ENCODE peak calls at places on chromosomes 12 and 14, in seven cellular contexts. K is AG04450, G is RWPE1, Z is HepG2, H is tibial artery, V is astrocyte, O is DND-41. X is an unnamed sample.

GRCh38 chr12:2284321-2284813 is 231.6 kb downstream of the CACNA1C start:
- DNase-seq in K (no peak), G (no peak), Z (no peak), H (peak; percentile 42), V (peak; percentile 92), O (no peak), X (no peak)

GRCh38 chr14:24089890-24090289 is 4.2 kb upstream of the PCK2 start:
- DNase-seq in K (no peak), G (no peak), Z (no peak), H (no peak), V (no peak), O (no peak), X (no peak)

GRCh38 chr14:104694991-104695659 is 5.7 kb downstream of the INF2 start:
- DNase-seq in K (no peak), G (peak; percentile 46), Z (no peak), H (no peak), V (peak; percentile 41), O (peak; percentile 52), X (peak; percentile 53)

GRCh38 chr14:38404616-38405015 is 148.7 kb upstream of the CLEC14A start:
- DNase-seq in K (no peak), G (no peak), Z (no peak), H (no peak), V (peak; percentile 56), O (no peak), X (no peak)

GRCh38 chr14:73610692-73611091 is 1.6 kb upstream of the ACOT6 start:
- DNase-seq in K (no peak), G (no peak), Z (peak; percentile 90), H (no peak), V (no peak), O (no peak), X (no peak)

GRCh38 chr12:24222968-24223367 is 273.5 kb upstream of the SOX5 start:
- DNase-seq in K (peak; percentile 45), G (no peak), Z (no peak), H (no peak), V (peak; percentile 78), O (no peak), X (no peak)

GRCh38 chr14:23009939-23010718 is at the start of gene C14orf93:
- DNase-seq in K (no peak), G (peak; percentile 78), Z (peak; percentile 69), H (peak; percentile 90), V (peak; percentile 16), O (peak; percentile 87), X (peak; percentile 79)

GRCh38 chr12:124294686-124295315 is at the start of gene RFLNA:
- DNase-seq in K (no peak), G (no peak), Z (no peak), H (no peak), V (no peak), O (no peak), X (no peak)

GRCh38 chr12:24608637-24609285 is 340.1 kb downstream of the BCAT1 start:
- DNase-seq in K (no peak), G (no peak), Z (no peak), H (no peak), V (peak; percentile 59), O (no peak), X (no peak)

GRCh38 chr14:77603031-77603430 is 13.4 kb downstream of the SPTLC2 start:
- DNase-seq in K (no peak), G (no peak), Z (no peak), H (no peak), V (no peak), O (no peak), X (no peak)

GRCh38 chr14:77584809-77585208 is 31.6 kb downstream of the SPTLC2 start:
- DNase-seq in K (no peak), G (no peak), Z (no peak), H (no peak), V (no peak), O (no peak), X (no peak)

GRCh38 chr12:104877107-104877705 is 80.9 kb downstream of the SLC41A2 start:
- DNase-seq in K (no peak), G (peak; percentile 43), Z (no peak), H (no peak), V (peak; percentile 12), O (peak; percentile 60), X (peak; percentile 37)

GRCh38 chr12:92078167-92079053 is 67.2 kb downstream of the BTG1 start:
- DNase-seq in K (peak; percentile 82), G (peak; percentile 60), Z (no peak), H (no peak), V (peak; percentile 91), O (no peak), X (no peak)

GRCh38 chr14:61409782-61410181 is 88.4 kb downstream of the PRKCH start:
- DNase-seq in K (no peak), G (no peak), Z (no peak), H (no peak), V (no peak), O (no peak), X (no peak)

GRCh38 chr12:64104376-64104775 is 117.7 kb downstream of the KICS2 start:
- DNase-seq in K (no peak), G (peak; percentile 81), Z (no peak), H (no peak), V (peak; percentile 61), O (no peak), X (no peak)

GRCh38 chr14:100864960-100865681 is 38.4 kb downstream of the RTL1 start:
- DNase-seq in K (no peak), G (peak; percentile 9), Z (no peak), H (peak; percentile 58), V (peak; percentile 63), O (no peak), X (no peak)

GRCh38 chr14:92568621-92569479 is 55.3 kb downstream of the RIN3 start:
- DNase-seq in K (no peak), G (no peak), Z (no peak), H (no peak), V (no peak), O (no peak), X (no peak)

GRCh38 chr12:835754-836493 is 83.5 kb downstream of the WNK1 start:
- DNase-seq in K (no peak), G (no peak), Z (no peak), H (no peak), V (no peak), O (no peak), X (no peak)

GRCh38 chr12:68978678-68979077 is 45.7 kb upstream of the CPM start:
- DNase-seq in K (no peak), G (no peak), Z (no peak), H (no peak), V (no peak), O (no peak), X (no peak)
- H3K27ac ChIP-seq in K (no peak overlapping the region), G (no peak overlapping the region), Z (no peak overlapping the region), H (no peak overlapping the region), V (no peak overlapping the region), O (no peak overlapping the region), X (no peak overlapping the region)

GRCh38 chr14:84181072-84181471 is 1348.9 kb upstream of the FLRT2 start:
- DNase-seq in K (no peak), G (no peak), Z (no peak), H (no peak), V (no peak), O (no peak), X (no peak)
- TF ChIP-seq CTCF in K (no peak), G (no peak), Z (no peak), H (no peak), V (no peak), O (no peak), X (no peak)

GRCh38 chr12:10636611-10637010 is 23.2 kb upstream of the MAGOHB start:
- DNase-seq in K (no peak), G (no peak), Z (no peak), H (no peak), V (no peak), O (no peak), X (no peak)
- H3K27ac ChIP-seq in K (no peak overlapping the region), G (no peak overlapping the region), Z (no peak overlapping the region), H (no peak overlapping the region), V (no peak overlapping the region), O (no peak overlapping the region), X (no peak overlapping the region)

DNA sequence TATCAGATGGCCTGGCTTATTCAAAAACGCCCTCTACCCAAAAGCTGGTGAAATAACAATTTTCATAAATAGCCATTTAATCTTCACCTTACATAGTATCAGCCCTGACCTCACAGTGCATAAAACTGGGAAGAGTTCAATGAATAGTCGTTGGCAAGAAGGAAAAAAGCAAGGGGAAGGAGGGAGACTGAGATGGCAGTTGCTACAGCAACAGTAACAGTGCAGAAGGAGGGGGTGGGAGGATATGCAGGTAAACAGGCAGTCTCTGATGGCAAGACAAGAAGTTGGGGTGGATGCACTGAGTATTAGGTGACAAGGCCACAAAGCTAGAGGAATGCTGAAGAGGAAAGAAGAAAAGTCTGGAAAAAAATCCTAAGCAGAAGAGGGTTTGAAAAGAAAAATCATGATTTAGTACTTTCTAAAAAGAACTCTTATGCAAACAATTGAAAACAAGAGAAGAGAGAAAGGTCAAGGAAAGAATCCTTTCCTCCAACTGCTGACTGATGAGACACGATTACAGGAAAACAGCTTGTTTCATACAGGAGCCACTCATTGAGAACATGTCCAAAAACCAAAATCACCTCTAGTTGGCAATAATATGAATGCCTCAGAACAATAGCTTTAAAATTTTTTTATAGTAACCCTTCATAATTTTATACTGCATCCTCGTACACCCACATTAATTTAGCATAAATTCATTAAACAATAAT is 56.0 kb downstream of the DCAF5 start:
- DNase-seq in K (no peak), G (no peak), Z (no peak), H (no peak), V (no peak), O (no peak), X (no peak)
- TF ChIP-seq CTCF in K (no peak), G (no peak), Z (no peak), H (no peak), V (no peak), O (no peak), X (no peak)

GRCh38 chr14:69626132-69626500 is 14.7 kb downstream of the SUSD6 start:
- DNase-seq in K (no peak), G (no peak), Z (no peak), H (no peak), V (no peak), O (no peak), X (no peak)
- H3K27ac ChIP-seq in K (no peak overlapping the region), G (no peak overlapping the region), Z (no peak overlapping the region), H (no peak overlapping the region), V (no peak overlapping the region), O (peak overlapping the region; percentile 82), X (peak overlapping the region; percentile 46)

DNA sequence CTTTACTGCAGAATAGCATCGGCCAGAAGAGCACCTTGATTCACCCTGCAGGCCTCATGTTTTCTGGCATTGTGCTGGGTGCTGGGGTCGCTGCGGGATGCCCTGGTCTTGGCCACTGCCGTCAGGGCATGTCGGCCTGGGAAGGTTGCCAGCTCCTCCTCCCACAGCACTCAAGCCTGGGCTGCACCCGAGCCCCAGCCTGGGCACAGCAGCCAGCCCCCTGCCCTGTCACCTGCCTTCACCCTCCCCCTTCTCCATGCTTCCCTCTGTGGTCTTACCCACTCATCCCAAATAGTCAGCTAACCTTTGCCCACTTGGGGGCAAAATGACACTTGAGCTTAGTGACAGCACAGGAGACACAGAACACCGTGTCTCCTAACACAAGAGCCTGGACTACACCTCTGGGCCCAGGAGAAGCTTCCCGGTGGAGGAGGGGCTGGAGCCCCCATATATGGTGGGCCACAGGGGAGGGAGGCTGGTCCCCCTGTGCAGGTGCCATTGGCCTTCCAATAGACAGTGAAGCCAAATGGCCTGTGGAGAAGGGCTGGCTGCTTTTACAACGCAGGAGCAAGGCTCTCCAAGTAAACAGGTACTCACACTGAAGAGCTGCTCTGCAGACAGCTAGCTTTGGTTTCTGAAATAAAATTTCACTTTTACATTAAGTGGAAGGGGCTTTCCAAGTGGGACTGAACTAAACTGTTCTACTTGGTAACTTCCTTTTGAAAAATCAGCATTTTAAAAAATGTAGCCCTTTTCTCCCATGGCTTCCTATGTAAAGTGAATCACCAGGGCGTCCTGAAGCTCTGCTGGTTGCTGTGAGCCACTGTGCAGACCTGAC is 51.2 kb upstream of the AMN start:
- DNase-seq in K (no peak), G (no peak), Z (no peak), H (no peak), V (no peak), O (no peak), X (no peak)
- TF ChIP-seq CTCF in K (no peak), G (no peak), Z (no peak), H (no peak), V (no peak), O (no peak), X (no peak)

GRCh38 chr12:51247523-51248206 is 9.0 kb downstream of the DAZAP2 start:
- DNase-seq in K (no peak), G (no peak), Z (no peak), H (no peak), V (no peak), O (no peak), X (no peak)
- H3K27ac ChIP-seq in K (no peak overlapping the region), G (peak overlapping the region; percentile 12), Z (peak overlapping the region; percentile 20), H (no peak overlapping the region), V (no peak overlapping the region), O (peak overlapping the region; percentile 40), X (peak overlapping the region; percentile 9)

X was measured in CD4-positive, alpha-beta T cell.